ENCODE peak calls at places on chromosome 1, in four cellular contexts. One of them, this sample, is unnamed.

GRCh38 chr1:76170522-76170921 is 96.0 kb downstream of the ST6GALNAC3 start:
- DNase-seq in CD8-positive, alpha-beta T cell: no peak
- DNase-seq in endothelial cell: no peak
- DNase-seq in HFFc6: no peak
- DNase-seq in this sample: no peak

GRCh38 chr1:161032409-161032808 is 6.4 kb downstream of the TSTD1 start:
- DNase-seq in HFFc6: no peak
- DNase-seq in CD8-positive, alpha-beta T cell: no peak
- DNase-seq in endothelial cell: no peak
- DNase-seq in this sample: no peak

GRCh38 chr1:239678181-239678580 is 291.8 kb downstream of the CHRM3 start:
- DNase-seq in CD8-positive, alpha-beta T cell: no peak
- DNase-seq in endothelial cell: no peak
- DNase-seq in HFFc6: peak
- DNase-seq in this sample: no peak

GRCh38 chr1:34529935-34530859 is 224.7 kb upstream of the GJB5 start:
- DNase-seq in endothelial cell: no peak
- DNase-seq in HFFc6: no peak
- DNase-seq in CD8-positive, alpha-beta T cell: no peak
- DNase-seq in this sample: no peak

GRCh38 chr1:1106510-1107221 is 9.2 kb downstream of the C1orf159 start:
- DNase-seq in HFFc6: no peak
- DNase-seq in endothelial cell: no peak
- DNase-seq in CD8-positive, alpha-beta T cell: no peak
- DNase-seq in this sample: no peak

GRCh38 chr1:41418868-41419583 is 57.8 kb downstream of the FOXO6 start:
- DNase-seq in endothelial cell: no peak
- DNase-seq in CD8-positive, alpha-beta T cell: no peak
- DNase-seq in HFFc6: peak
- DNase-seq in this sample: peak

GRCh38 chr1:48216941-48217340 is 5.6 kb upstream of the SLC5A9 start:
- DNase-seq in CD8-positive, alpha-beta T cell: no peak
- DNase-seq in HFFc6: no peak
- DNase-seq in endothelial cell: no peak
- DNase-seq in this sample: no peak

GRCh38 chr1:116501041-116501869 is 69.6 kb downstream of the CD58 start:
- DNase-seq in endothelial cell: no peak
- DNase-seq in CD8-positive, alpha-beta T cell: no peak
- DNase-seq in HFFc6: no peak
- DNase-seq in this sample: peak

GRCh38 chr1:16158025-16158424 is 2.2 kb upstream of the EPHA2 start:
- DNase-seq in endothelial cell: no peak
- DNase-seq in HFFc6: no peak
- DNase-seq in CD8-positive, alpha-beta T cell: no peak
- DNase-seq in this sample: no peak

GRCh38 chr1:214548988-214549387 is 2.4 kb downstream of the PTPN14 start:
- DNase-seq in HFFc6: peak
- DNase-seq in CD8-positive, alpha-beta T cell: no peak
- DNase-seq in endothelial cell: no peak
- DNase-seq in this sample: peak

GRCh38 chr1:18927082-18927653 is 24.8 kb upstream of the ALDH4A1 start:
- DNase-seq in HFFc6: no peak
- DNase-seq in CD8-positive, alpha-beta T cell: peak
- DNase-seq in endothelial cell: no peak
- DNase-seq in this sample: no peak

GRCh38 chr1:214101828-214102227 is 114.1 kb downstream of the PROX1 start:
- DNase-seq in HFFc6: no peak
- DNase-seq in endothelial cell: no peak
- DNase-seq in CD8-positive, alpha-beta T cell: no peak
- DNase-seq in this sample: no peak

GRCh38 chr1:210500831-210501230 is 172.1 kb downstream of the HHAT start:
- DNase-seq in endothelial cell: no peak
- DNase-seq in CD8-positive, alpha-beta T cell: no peak
- DNase-seq in HFFc6: no peak
- DNase-seq in this sample: no peak

GRCh38 chr1:78286686-78287085 is 204.1 kb upstream of the PTGFR start:
- DNase-seq in endothelial cell: no peak
- DNase-seq in CD8-positive, alpha-beta T cell: no peak
- DNase-seq in HFFc6: peak
- DNase-seq in this sample: peak

GRCh38 chr1:165883056-165883455 is 55.6 kb downstream of the UCK2 start:
- DNase-seq in endothelial cell: no peak
- DNase-seq in HFFc6: no peak
- DNase-seq in CD8-positive, alpha-beta T cell: no peak
- DNase-seq in this sample: no peak

GRCh38 chr1:11938722-11939526 is 4.4 kb downstream of the PLOD1 start:
- DNase-seq in HFFc6: no peak
- DNase-seq in endothelial cell: no peak
- DNase-seq in CD8-positive, alpha-beta T cell: no peak
- DNase-seq in this sample: peak

GRCh38 chr1:211532086-211532439 is 40.1 kb upstream of the RD3 start:
- DNase-seq in endothelial cell: no peak
- DNase-seq in HFFc6: no peak
- DNase-seq in CD8-positive, alpha-beta T cell: no peak
- DNase-seq in this sample: no peak

GRCh38 chr1:214660900-214661299 is 57.9 kb downstream of the CENPF start:
- DNase-seq in endothelial cell: peak
- DNase-seq in HFFc6: peak
- DNase-seq in CD8-positive, alpha-beta T cell: no peak
- DNase-seq in this sample: peak

GRCh38 chr1:214281902-214282695 is 1.1 kb downstream of the SMYD2 start:
- DNase-seq in CD8-positive, alpha-beta T cell: no peak
- DNase-seq in HFFc6: peak
- DNase-seq in endothelial cell: no peak
- DNase-seq in this sample: peak

GRCh38 chr1:89425056-89425455 is 61.2 kb downstream of the GBP6 start:
- DNase-seq in CD8-positive, alpha-beta T cell: no peak
- DNase-seq in HFFc6: no peak
- DNase-seq in endothelial cell: no peak
- DNase-seq in this sample: no peak

GRCh38 chr1:117051224-117052064 is 8.7 kb upstream of the TTF2 start:
- DNase-seq in endothelial cell: no peak
- DNase-seq in HFFc6: no peak
- DNase-seq in CD8-positive, alpha-beta T cell: peak
- DNase-seq in this sample: no peak

GRCh38 chr1:64826991-64827390 is 82.1 kb downstream of the RAVER2 start:
- DNase-seq in endothelial cell: no peak
- DNase-seq in CD8-positive, alpha-beta T cell: no peak
- DNase-seq in HFFc6: no peak
- DNase-seq in this sample: no peak

GRCh38 chr1:160080381-160081100 is 797 bp upstream of the KCNJ9 start:
- DNase-seq in HFFc6: no peak
- DNase-seq in CD8-positive, alpha-beta T cell: no peak
- DNase-seq in endothelial cell: no peak
- DNase-seq in this sample: no peak

GRCh38 chr1:26602378-26602959 is 72.9 kb downstream of the RPS6KA1 start:
- DNase-seq in endothelial cell: peak
- DNase-seq in CD8-positive, alpha-beta T cell: peak
- DNase-seq in HFFc6: peak
- DNase-seq in this sample: peak

GRCh38 chr1:58345215-58346075 is 201.1 kb downstream of the OMA1 start:
- DNase-seq in endothelial cell: no peak
- DNase-seq in HFFc6: no peak
- DNase-seq in CD8-positive, alpha-beta T cell: no peak
- DNase-seq in this sample: no peak

GRCh38 chr1:214422137-214422671 is 129.2 kb downstream of the PTPN14 start:
- DNase-seq in CD8-positive, alpha-beta T cell: no peak
- DNase-seq in HFFc6: peak
- DNase-seq in endothelial cell: no peak
- DNase-seq in this sample: peak

GRCh38 chr1:201676061-201676644 is 137.2 kb downstream of the NAV1 start:
- DNase-seq in endothelial cell: no peak
- DNase-seq in HFFc6: peak
- DNase-seq in CD8-positive, alpha-beta T cell: no peak
- DNase-seq in this sample: peak

GRCh38 chr1:8523641-8524206 is 205.8 kb downstream of the SLC45A1 start:
- DNase-seq in CD8-positive, alpha-beta T cell: peak
- DNase-seq in endothelial cell: no peak
- DNase-seq in HFFc6: no peak
- DNase-seq in this sample: no peak

GRCh38 chr1:19009882-19010321 is 53.4 kb upstream of the IFFO2 start:
- DNase-seq in HFFc6: peak
- DNase-seq in endothelial cell: no peak
- DNase-seq in CD8-positive, alpha-beta T cell: no peak
- DNase-seq in this sample: peak

GRCh38 chr1:94580367-94581115 is 39.0 kb upstream of the F3 start:
- DNase-seq in HFFc6: peak
- DNase-seq in CD8-positive, alpha-beta T cell: no peak
- DNase-seq in endothelial cell: no peak
- DNase-seq in this sample: no peak

GRCh38 chr1:196661345-196661744 is 9.5 kb downstream of the CFH start:
- DNase-seq in endothelial cell: no peak
- DNase-seq in HFFc6: no peak
- DNase-seq in CD8-positive, alpha-beta T cell: no peak
- DNase-seq in this sample: no peak

DNA sequence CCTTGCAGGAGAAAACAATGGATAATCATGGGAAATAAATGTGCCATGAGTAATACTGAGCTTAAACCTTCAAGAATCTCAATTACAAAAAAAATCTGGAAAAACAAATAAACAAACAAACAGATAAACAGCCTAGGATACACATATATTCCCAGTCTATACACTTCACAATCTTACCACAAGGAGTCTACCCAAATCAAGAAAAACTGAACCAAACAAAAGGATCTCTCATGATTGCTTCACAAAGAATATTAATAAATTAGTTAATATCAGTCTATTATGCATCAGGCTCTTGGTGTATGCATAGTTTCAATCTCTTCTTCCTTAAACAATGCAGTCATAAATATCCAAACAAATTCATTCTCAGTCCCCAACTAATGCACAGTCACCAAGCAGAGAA is 3.2 kb upstream of the ESRRG start:
- DNase-seq in endothelial cell: no peak
- DNase-seq in CD8-positive, alpha-beta T cell: no peak
- DNase-seq in HFFc6: no peak
- DNase-seq in this sample: no peak
- TF ChIP-seq CTCF in endothelial cell: peak
- TF ChIP-seq CTCF in CD8-positive, alpha-beta T cell: no peak
- TF ChIP-seq CTCF in HFFc6: peak
- TF ChIP-seq CTCF in this sample: no peak

GRCh38 chr1:173532237-173532636 is 55.1 kb downstream of the PRDX6 start:
- DNase-seq in CD8-positive, alpha-beta T cell: no peak
- DNase-seq in HFFc6: no peak
- DNase-seq in endothelial cell: no peak
- DNase-seq in this sample: no peak

GRCh38 chr1:173531069-173531693 is 54.0 kb downstream of the PRDX6 start:
- DNase-seq in endothelial cell: no peak
- DNase-seq in CD8-positive, alpha-beta T cell: no peak
- DNase-seq in HFFc6: no peak
- DNase-seq in this sample: no peak

DNA sequence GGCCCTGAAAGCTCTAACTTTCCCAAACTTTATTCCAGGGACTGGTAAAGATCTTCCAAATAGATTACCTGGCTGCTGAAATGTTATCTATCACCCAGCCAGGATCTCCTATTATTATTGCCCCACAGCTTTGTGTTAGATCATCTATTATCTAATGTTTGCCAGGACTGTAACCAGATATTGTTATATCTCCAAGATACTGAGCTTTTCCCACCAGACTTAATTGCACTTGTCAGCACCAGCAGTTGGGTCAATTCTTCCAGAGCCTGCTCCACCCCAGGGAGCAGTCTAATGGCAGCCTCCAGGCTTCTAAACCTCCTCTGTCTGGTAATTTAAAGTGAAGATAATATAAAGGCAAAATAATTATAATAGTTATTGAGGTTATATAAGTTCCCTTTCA is 59.1 kb downstream of the PRDX6 start:
- DNase-seq in CD8-positive, alpha-beta T cell: no peak
- DNase-seq in endothelial cell: no peak
- DNase-seq in HFFc6: no peak
- DNase-seq in this sample: no peak
- TF ChIP-seq CTCF in CD8-positive, alpha-beta T cell: no peak
- TF ChIP-seq CTCF in endothelial cell: no peak
- TF ChIP-seq CTCF in HFFc6: no peak
- TF ChIP-seq CTCF in this sample: no peak

GRCh38 chr1:185317886-185318310 is 855 bp upstream of the IVNS1ABP start:
- DNase-seq in HFFc6: peak
- DNase-seq in CD8-positive, alpha-beta T cell: peak
- DNase-seq in endothelial cell: no peak
- DNase-seq in this sample: no peak

GRCh38 chr1:185318431-185319151 is 1.5 kb upstream of the IVNS1ABP start:
- DNase-seq in HFFc6: no peak
- DNase-seq in endothelial cell: no peak
- DNase-seq in CD8-positive, alpha-beta T cell: no peak
- DNase-seq in this sample: peak

GRCh38 chr1:185316163-185317033 is 645 bp downstream of the IVNS1ABP start:
- DNase-seq in endothelial cell: peak
- DNase-seq in HFFc6: peak
- DNase-seq in CD8-positive, alpha-beta T cell: peak
- DNase-seq in this sample: peak

GRCh38 chr1:185315364-185316108 is 1.5 kb downstream of the IVNS1ABP start:
- DNase-seq in CD8-positive, alpha-beta T cell: no peak
- DNase-seq in HFFc6: no peak
- DNase-seq in endothelial cell: no peak
- DNase-seq in this sample: no peak

GRCh38 chr1:185317034-185317885 is at the start of gene IVNS1ABP:
- DNase-seq in HFFc6: peak
- DNase-seq in CD8-positive, alpha-beta T cell: peak
- DNase-seq in endothelial cell: peak
- DNase-seq in this sample: peak
- TF ChIP-seq CTCF in HFFc6: peak
- TF ChIP-seq CTCF in CD8-positive, alpha-beta T cell: no peak
- TF ChIP-seq CTCF in endothelial cell: no peak
- TF ChIP-seq CTCF in this sample: no peak

GRCh38 chr1:109478806-109479205 is 4.9 kb upstream of the ATXN7L2 start:
- DNase-seq in endothelial cell: no peak
- DNase-seq in CD8-positive, alpha-beta T cell: peak
- DNase-seq in HFFc6: no peak
- DNase-seq in this sample: no peak
- TF ChIP-seq CTCF in endothelial cell: no peak
- TF ChIP-seq CTCF in CD8-positive, alpha-beta T cell: no peak
- TF ChIP-seq CTCF in HFFc6: no peak
- TF ChIP-seq CTCF in this sample: no peak

DNA sequence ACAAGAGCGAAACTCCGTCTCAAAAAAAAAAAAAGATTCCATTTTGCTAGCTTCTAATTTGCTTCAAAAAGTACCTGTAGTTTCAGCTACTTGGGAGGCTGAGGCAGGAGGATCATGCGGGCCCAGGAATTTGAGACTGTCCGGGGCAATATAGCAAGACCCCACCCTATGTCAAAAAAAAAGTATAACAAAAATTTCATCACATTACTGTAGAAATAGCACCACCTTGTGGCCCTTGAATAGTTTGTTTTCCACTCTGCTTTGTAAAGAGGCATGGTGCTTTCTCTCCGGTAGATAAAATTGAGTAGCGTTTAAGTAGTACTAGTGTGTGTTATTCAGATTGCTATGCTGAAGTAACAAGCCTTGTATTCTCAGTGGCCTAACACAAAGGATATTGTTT is 18.2 kb upstream of the MSTO1 start:
- DNase-seq in HFFc6: peak
- DNase-seq in CD8-positive, alpha-beta T cell: peak
- DNase-seq in endothelial cell: no peak
- DNase-seq in this sample: peak
- TF ChIP-seq CTCF in HFFc6: peak
- TF ChIP-seq CTCF in CD8-positive, alpha-beta T cell: peak
- TF ChIP-seq CTCF in endothelial cell: peak
- TF ChIP-seq CTCF in this sample: peak

This sample was measured in foreskin fibroblast.